ENCODE peak calls at places on chromosomes 11 and 22, in seven cellular contexts. I is pancreas, L is body of pancreas, C is thyroid gland, M is OCI-LY7, Q is adrenal gland, S is H1. B is an unnamed sample.

GRCh38 chr11:66868726-66869291 is 11.9 kb downstream of the LRFN4 start:
- DNase-seq in I (peak), L (peak), C (peak), M (peak), Q (no peak), S (no peak), B (peak)

GRCh38 chr22:22187299-22187698 is 57.3 kb upstream of the VPREB1 start:
- DNase-seq in I (no peak), L (no peak), C (no peak), M (no peak), Q (no peak), S (no peak), B (no peak)

GRCh38 chr22:37176464-37177061 is 11.5 kb downstream of the C1QTNF6 start:
- DNase-seq in I (peak), L (no peak), C (peak), M (no peak), Q (peak), S (no peak), B (no peak)

GRCh38 chr11:2089536-2090165 is 49.5 kb downstream of the IGF2 start:
- DNase-seq in I (no peak), L (peak), C (no peak), M (peak), Q (peak), S (no peak), B (no peak)

GRCh38 chr11:17898071-17898470 is 114.8 kb downstream of the SERGEF start:
- DNase-seq in I (no peak), L (no peak), C (no peak), M (no peak), Q (no peak), S (no peak), B (no peak)

GRCh38 chr11:92852203-92852602 is 117.2 kb upstream of the MTNR1B start:
- DNase-seq in I (no peak), L (no peak), C (no peak), M (no peak), Q (no peak), S (no peak), B (no peak)

GRCh38 chr11:83011333-83012167 is 60.1 kb downstream of the RAB30 start:
- DNase-seq in I (peak), L (no peak), C (no peak), M (no peak), Q (no peak), S (no peak), B (no peak)

GRCh38 chr22:35555941-35556547 is 15.4 kb downstream of the RASD2 start:
- DNase-seq in I (no peak), L (no peak), C (peak), M (no peak), Q (no peak), S (no peak), B (no peak)

GRCh38 chr11:111225871-111226270 is 19.7 kb upstream of the POU2AF2 start:
- DNase-seq in I (no peak), L (no peak), C (no peak), M (no peak), Q (no peak), S (no peak), B (no peak)

DNA sequence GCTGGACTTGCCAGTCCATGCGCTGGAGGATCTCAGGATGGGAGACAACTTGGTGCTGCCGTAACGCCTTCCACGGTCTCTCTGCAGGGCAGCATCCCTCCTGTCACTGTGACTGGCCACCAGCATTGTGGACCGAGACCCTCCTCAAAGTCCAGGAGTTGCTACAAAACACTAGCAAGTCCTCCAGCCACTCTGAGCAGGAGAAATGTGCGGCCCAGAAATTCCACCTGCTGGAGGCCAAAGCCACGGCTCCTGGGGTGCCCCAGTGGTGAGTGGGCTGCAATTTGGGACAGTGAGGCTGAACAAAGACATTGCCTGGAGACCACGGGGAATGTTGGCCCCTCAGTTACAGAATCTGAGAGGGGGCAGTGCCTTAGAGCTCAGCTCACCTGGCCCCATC is 6.9 kb upstream of the DSCAML1 start:
- DNase-seq in I (no peak), L (no peak), C (no peak), M (no peak), Q (no peak), S (no peak), B (no peak)
- H3K27ac ChIP-seq in I (no peak), L (no peak), C (no peak), M (no peak), Q (no peak), S (no peak), B (no peak)

GRCh38 chr11:75462117-75462653 is 29.2 kb upstream of the KLHL35 start:
- DNase-seq in I (no peak), L (no peak), C (no peak), M (no peak), Q (no peak), S (peak), B (no peak)
- TF ChIP-seq CTCF in I (no peak), L (no peak), C (no peak), M (no peak), Q (no peak), S (no peak), B (no peak)

DNA sequence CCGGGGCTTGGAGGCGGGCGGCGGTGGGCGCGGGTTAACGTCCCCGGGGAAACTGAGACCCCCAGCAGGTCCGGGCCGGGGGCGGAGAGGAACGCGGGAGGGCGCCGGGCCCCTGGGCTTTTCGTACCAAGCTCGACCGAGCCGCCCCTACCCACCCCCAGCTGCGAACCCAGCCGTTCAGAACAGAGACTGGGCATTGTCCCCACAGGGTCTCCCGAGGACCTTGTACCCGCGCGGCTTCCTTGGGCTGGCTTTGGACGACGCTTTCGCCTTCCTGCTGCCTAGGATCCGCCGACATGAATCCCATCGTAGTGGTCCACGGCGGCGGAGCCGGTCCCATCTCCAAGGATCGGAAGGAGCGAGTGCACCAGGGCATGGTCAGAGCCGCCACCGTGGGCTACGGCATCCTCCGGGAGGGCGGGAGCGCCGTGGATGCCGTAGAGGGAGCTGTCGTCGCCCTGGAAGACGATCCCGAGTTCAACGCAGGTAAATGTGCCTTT is 484 bp downstream of the ASRGL1 start:
- DNase-seq in I (peak), L (peak), C (peak), M (no peak), Q (no peak), S (no peak), B (no peak)
- H3K27ac ChIP-seq in I (peak), L (peak), C (no peak), M (no peak), Q (peak), S (no peak), B (no peak)

DNA sequence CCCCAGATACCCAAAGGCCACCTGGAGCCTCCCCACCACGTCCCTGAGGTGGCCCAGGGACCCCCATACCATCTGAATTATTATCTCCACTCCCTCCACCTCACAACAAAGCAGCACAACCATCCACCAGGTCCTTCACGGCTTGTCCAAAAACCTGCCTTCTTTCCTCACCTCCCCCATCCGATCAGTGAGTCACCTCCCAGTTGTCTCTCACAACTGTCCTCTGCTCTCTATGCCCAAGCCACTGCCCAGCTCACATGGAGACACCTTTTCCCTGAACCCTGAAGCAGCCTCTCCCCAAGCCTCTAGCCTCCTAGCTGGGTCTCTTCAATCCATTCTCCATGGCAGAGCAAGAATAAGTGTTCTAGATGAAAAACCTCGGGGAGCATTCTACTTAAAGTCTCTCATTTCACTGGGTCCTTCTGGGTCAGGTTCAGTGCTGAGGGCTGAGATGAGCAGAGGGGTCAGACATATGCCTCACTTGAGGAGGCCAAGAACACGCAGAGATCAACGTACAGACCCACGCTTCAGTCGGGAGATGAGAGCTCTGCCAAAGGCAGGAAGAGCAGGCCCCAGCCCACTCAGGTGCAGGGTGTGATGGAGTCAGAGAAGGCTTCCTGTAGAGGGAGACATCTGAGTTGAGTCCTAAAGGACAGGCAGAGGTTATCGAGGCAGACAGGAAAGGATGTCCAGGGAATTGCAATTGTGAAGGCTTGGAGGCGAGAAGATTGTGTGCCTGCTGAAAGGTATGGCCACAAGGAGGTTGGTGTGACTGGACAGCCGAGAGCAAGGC is 74.7 kb downstream of the PDE2A start:
- DNase-seq in I (no peak), L (no peak), C (no peak), M (no peak), Q (peak), S (no peak), B (no peak)
- TF ChIP-seq CTCF in I (no peak), L (no peak), C (no peak), M (peak), Q (no peak), S (peak), B (no peak)

B was measured in lung.